ENCODE peak calls at places on chromosomes 3 and 15, in ten cellular contexts. R, Z, M, B, C, S, V, I, J and Y are unnamed samples.

GRCh38 chr3:164883161-164883560 is 195.1 kb downstream of the SI start:
- DNase-seq in R (no peak), Z (no peak), M (no peak), B (no peak), C (no peak), S (no peak), V (no peak), I (no peak), J (no peak), Y (no peak)

GRCh38 chr3:112354642-112355333 is 21.8 kb downstream of the CD200 start:
- DNase-seq in R (no peak), Z (no peak), M (no peak), B (no peak), C (no peak), S (no peak), V (no peak), I (no peak), J (no peak), Y (no peak)

GRCh38 chr3:120477826-120478225 is 27.0 kb upstream of the FSTL1 start:
- DNase-seq in R (no peak), Z (no peak), M (no peak), B (no peak), C (no peak), S (no peak), V (no peak), I (no peak), J (no peak), Y (no peak)

GRCh38 chr15:40944510-40945296 is 8.6 kb upstream of the CHAC1 start:
- DNase-seq in R (no peak), Z (no peak), M (no peak), B (no peak), C (no peak), S (no peak), V (peak; percentile 17), I (no peak), J (no peak), Y (no peak)

GRCh38 chr3:129618901-129619671 is 12.6 kb upstream of the PLXND1 start:
- DNase-seq in R (no peak), Z (peak; percentile 18), M (no peak), B (no peak), C (no peak), S (no peak), V (peak; percentile 74), I (no peak), J (peak; percentile 82), Y (no peak)

GRCh38 chr3:85120879-85121278 is 162.1 kb downstream of the CADM2 start:
- DNase-seq in R (no peak), Z (no peak), M (no peak), B (no peak), C (no peak), S (no peak), V (no peak), I (no peak), J (no peak), Y (no peak)

GRCh38 chr3:152176241-152176640 is 92.5 kb upstream of the MBNL1 start:
- DNase-seq in R (peak; percentile 31), Z (no peak), M (no peak), B (no peak), C (peak; percentile 36), S (no peak), V (no peak), I (no peak), J (no peak), Y (no peak)

GRCh38 chr15:74573987-74574386 is 33.0 kb downstream of the ARID3B start:
- DNase-seq in R (peak; percentile 56), Z (no peak), M (no peak), B (no peak), C (peak; percentile 58), S (no peak), V (no peak), I (no peak), J (no peak), Y (no peak)

GRCh38 chr3:168081856-168082255 is 13.9 kb downstream of the GOLIM4 start:
- DNase-seq in R (no peak), Z (no peak), M (no peak), B (no peak), C (no peak), S (no peak), V (no peak), I (no peak), J (no peak), Y (no peak)

GRCh38 chr3:16484216-16484615 is 29.3 kb downstream of the RFTN1 start:
- DNase-seq in R (peak; percentile 99), Z (no peak), M (no peak), B (no peak), C (peak; percentile 95), S (peak; percentile 52), V (no peak), I (no peak), J (no peak), Y (peak; percentile 85)

GRCh38 chr3:16480861-16481569 is 32.5 kb downstream of the RFTN1 start:
- DNase-seq in R (peak; percentile 70), Z (no peak), M (no peak), B (peak; percentile 9), C (peak; percentile 58), S (no peak), V (no peak), I (peak; percentile 26), J (no peak), Y (no peak)

GRCh38 chr3:16481570-16481897 is 32.0 kb downstream of the RFTN1 start:
- DNase-seq in R (no peak), Z (no peak), M (no peak), B (no peak), C (no peak), S (no peak), V (no peak), I (no peak), J (no peak), Y (no peak)

GRCh38 chr3:16482194-16482769 is 31.2 kb downstream of the RFTN1 start:
- DNase-seq in R (no peak), Z (no peak), M (no peak), B (no peak), C (no peak), S (no peak), V (no peak), I (no peak), J (no peak), Y (no peak)

GRCh38 chr3:16482770-16483531 is 30.5 kb downstream of the RFTN1 start:
- DNase-seq in R (peak; percentile 39), Z (peak; percentile 24), M (peak; percentile 64), B (no peak), C (no peak), S (no peak), V (peak; percentile 62), I (no peak), J (peak; percentile 67), Y (no peak)
- H3K4me1 ChIP-seq in R (peaks cover 38% of the 10 kb centered on the region), Z (peaks cover 7% of the 10 kb centered on the region), M (peaks cover 26% of the 10 kb centered on the region), B (peaks cover 2% of the 10 kb centered on the region), C (peaks cover 75% of the 10 kb centered on the region), S (no peaks in the 10 kb centered on the region), V (peaks cover 9% of the 10 kb centered on the region), I (peaks cover 13% of the 10 kb centered on the region), J (peaks cover 33% of the 10 kb centered on the region), Y (no peaks in the 10 kb centered on the region)

GRCh38 chr3:195584543-195584870 is 767 bp upstream of the APOD start:
- DNase-seq in R (no peak), Z (no peak), M (no peak), B (no peak), C (no peak), S (no peak), V (no peak), I (no peak), J (no peak), Y (no peak)

GRCh38 chr3:195587406-195587805 is 3.7 kb upstream of the APOD start:
- DNase-seq in R (no peak), Z (no peak), M (no peak), B (no peak), C (no peak), S (no peak), V (no peak), I (no peak), J (no peak), Y (no peak)

GRCh38 chr3:195580733-195581443 is 2.9 kb downstream of the APOD start:
- DNase-seq in R (peak; percentile 65), Z (no peak), M (no peak), B (no peak), C (peak; percentile 83), S (no peak), V (no peak), I (no peak), J (no peak), Y (no peak)

GRCh38 chr3:195582947-195583346 is 793 bp downstream of the APOD start:
- DNase-seq in R (no peak), Z (peak; percentile 23), M (no peak), B (no peak), C (no peak), S (no peak), V (no peak), I (no peak), J (no peak), Y (no peak)

DNA sequence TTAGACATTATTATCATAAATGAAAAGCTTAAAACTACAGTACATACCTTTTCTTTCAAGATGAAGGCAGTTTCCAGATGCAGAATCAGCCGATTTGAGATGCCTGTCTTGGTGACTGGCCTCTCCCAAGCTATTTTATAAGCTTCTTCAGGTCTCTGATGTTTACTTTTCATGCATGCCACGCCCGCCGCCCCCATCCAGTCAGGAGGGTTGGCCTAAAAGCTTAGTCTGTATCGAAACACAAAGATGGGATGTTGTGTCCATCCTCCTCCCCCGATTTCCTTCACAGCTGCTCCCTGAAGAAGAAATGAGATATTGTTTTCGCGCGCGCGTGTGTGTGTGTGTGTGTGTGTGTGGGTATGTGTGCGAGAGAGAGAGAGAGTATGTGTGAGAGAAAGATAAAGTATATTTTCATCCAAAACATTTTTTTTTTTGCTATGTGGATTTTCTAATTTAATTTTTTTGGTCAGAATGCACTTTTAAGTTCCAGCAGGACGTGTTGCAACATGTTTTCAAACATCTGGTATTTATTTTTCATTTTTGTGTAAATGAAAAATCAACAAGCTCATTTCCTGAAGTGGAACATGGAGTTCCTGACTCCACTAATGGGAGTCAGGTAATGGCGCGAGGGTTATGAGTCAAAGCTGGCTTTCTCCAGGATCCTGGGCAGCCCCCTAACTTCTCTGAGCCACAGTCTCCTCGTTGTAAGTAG is at the start of gene APOD:
- DNase-seq in R (peak; percentile 13), Z (peak; percentile 74), M (no peak), B (no peak), C (peak; percentile 57), S (peak; percentile 54), V (no peak), I (no peak), J (no peak), Y (peak; percentile 84)
- H3K27ac ChIP-seq in R (no peak within 1 kb of the TSS), Z (no peak within 1 kb of the TSS), M (no peak within 1 kb of the TSS), B (no peak within 1 kb of the TSS), C (peak within 1 kb of the TSS; percentile 5), S (peak within 1 kb of the TSS; percentile 68), V (peak within 1 kb of the TSS; percentile 48), I (no peak within 1 kb of the TSS), J (no peak within 1 kb of the TSS), Y (peak within 1 kb of the TSS; percentile 7)

GRCh38 chr15:62931650-62932049 is 110.9 kb upstream of the TPM1 start:
- DNase-seq in R (no peak), Z (no peak), M (no peak), B (no peak), C (peak; percentile 43), S (no peak), V (no peak), I (no peak), J (no peak), Y (no peak)
- H3K4me1 ChIP-seq in R (peaks cover 19% of the 10 kb centered on the region), Z (no peaks in the 10 kb centered on the region), M (no peaks in the 10 kb centered on the region), B (no peaks in the 10 kb centered on the region), C (peaks cover 82% of the 10 kb centered on the region), S (no peaks in the 10 kb centered on the region), V (peaks cover 10% of the 10 kb centered on the region), I (peaks cover 23% of the 10 kb centered on the region), J (no peaks in the 10 kb centered on the region), Y (peaks cover 20% of the 10 kb centered on the region)

DNA sequence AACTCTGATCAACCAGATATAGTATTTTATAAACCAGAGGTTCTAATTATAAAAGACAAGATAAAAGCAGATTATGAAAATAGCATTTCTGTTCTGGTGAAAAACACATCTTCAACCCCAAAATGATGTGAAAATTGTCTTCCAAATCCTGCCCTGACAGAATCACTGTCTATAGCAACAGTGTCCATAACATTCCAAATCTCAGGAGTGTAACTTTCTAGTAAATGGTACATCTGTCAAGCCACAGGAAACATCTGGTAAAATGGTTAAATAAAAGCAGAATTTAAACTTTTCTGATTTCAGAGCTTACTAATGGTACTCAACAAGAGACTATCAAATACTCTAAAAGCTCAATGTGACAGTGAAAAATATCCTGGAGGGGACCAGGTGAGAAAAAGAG is 60.5 kb downstream of the VGLL4 start:
- DNase-seq in R (peak; percentile 41), Z (no peak), M (no peak), B (no peak), C (peak; percentile 30), S (no peak), V (no peak), I (no peak), J (no peak), Y (no peak)
- H3K27ac ChIP-seq in R (peak overlapping the region; percentile 83), Z (peak overlapping the region; percentile 14), M (no peak overlapping the region), B (peak overlapping the region; percentile 93), C (peak overlapping the region; percentile 77), S (peak overlapping the region; percentile 80), V (no peak overlapping the region), I (no peak overlapping the region), J (peak overlapping the region; percentile 70), Y (peak overlapping the region; percentile 78)